ENCODE peak calls at places on chromosomes 5 and 9, in four cellular contexts. One of them, this sample, is unnamed.

GRCh38 chr5:138466900-138467710 is 1.8 kb downstream of the EGR1 start:
- DNase-seq in IMR-90: peak
- DNase-seq in HepG2: no peak
- DNase-seq in GM12878: no peak
- DNase-seq in this sample: peak

GRCh38 chr5:83430130-83431010 is 41.2 kb upstream of the VCAN start:
- DNase-seq in HepG2: peak
- DNase-seq in IMR-90: peak
- DNase-seq in GM12878: peak
- DNase-seq in this sample: peak

GRCh38 chr5:133265720-133266575 is 214.1 kb downstream of the HSPA4 start:
- DNase-seq in IMR-90: no peak
- DNase-seq in HepG2: peak
- DNase-seq in GM12878: no peak
- DNase-seq in this sample: no peak

GRCh38 chr9:21605489-21605931 is 123.4 kb upstream of the IFNE start:
- DNase-seq in GM12878: no peak
- DNase-seq in IMR-90: peak
- DNase-seq in HepG2: no peak
- DNase-seq in this sample: no peak

GRCh38 chr9:136901516-136902258 is 15.4 kb downstream of the TRAF2 start:
- DNase-seq in GM12878: peak
- DNase-seq in IMR-90: peak
- DNase-seq in HepG2: peak
- DNase-seq in this sample: no peak

GRCh38 chr5:103842936-103843335 is 280.3 kb upstream of the NUDT12 start:
- DNase-seq in GM12878: no peak
- DNase-seq in HepG2: no peak
- DNase-seq in IMR-90: no peak
- DNase-seq in this sample: no peak

GRCh38 chr9:76897804-76898525 is 7.9 kb downstream of the PRUNE2 start:
- DNase-seq in HepG2: no peak
- DNase-seq in GM12878: no peak
- DNase-seq in IMR-90: no peak
- DNase-seq in this sample: no peak

GRCh38 chr5:78504726-78505431 is 143.7 kb downstream of the LHFPL2 start:
- DNase-seq in HepG2: no peak
- DNase-seq in GM12878: no peak
- DNase-seq in IMR-90: peak
- DNase-seq in this sample: peak

GRCh38 chr5:58318468-58318867 is 141.4 kb downstream of the PLK2 start:
- DNase-seq in IMR-90: peak
- DNase-seq in HepG2: no peak
- DNase-seq in GM12878: no peak
- DNase-seq in this sample: no peak
- TF ChIP-seq RAD21 in IMR-90: no peak
- TF ChIP-seq RAD21 in HepG2: no peak
- TF ChIP-seq RAD21 in GM12878: no peak
- TF ChIP-seq RAD21 in this sample: no peak

DNA sequence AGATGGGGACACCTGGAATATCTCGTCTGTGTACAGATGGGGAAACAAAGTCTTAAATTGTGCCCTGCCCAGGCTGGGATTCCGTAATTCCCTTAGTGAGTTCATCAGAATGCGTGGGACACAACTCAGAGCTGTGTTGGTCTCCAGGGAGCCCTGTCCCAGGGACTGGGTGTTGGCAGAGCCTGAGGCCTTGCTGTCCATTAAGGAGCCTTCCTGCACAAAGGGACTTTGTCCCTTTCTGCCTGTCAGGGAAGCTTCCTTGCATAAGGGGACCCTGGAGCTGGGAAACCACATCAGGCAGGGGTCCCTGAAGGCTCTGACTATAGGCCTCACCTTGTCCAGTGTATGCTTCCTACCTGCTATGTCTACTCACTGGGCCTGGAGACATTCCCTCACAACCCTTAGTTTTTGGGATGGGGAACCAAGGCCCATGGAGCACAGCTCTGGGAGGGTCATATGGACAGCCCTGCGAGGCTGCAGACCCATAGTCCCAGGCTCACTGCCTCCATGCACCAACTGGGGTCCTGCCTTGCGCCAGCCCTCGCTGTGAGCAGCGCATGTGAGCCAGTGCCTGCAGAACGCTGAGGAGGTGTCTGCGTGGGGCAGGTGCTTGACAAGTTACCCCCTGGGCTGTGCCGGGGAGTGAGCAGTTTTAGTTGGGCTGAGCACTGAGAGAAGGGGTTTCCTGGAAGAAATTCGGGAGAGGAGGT is 1.6 kb downstream of the CARD19 start:
- DNase-seq in HepG2: no peak
- DNase-seq in GM12878: no peak
- DNase-seq in IMR-90: peak
- DNase-seq in this sample: no peak
- TF ChIP-seq MXI1 in HepG2: no peak
- TF ChIP-seq MXI1 in GM12878: no peak
- TF ChIP-seq MXI1 in IMR-90: no peak
- TF ChIP-seq MXI1 in this sample: no peak

DNA sequence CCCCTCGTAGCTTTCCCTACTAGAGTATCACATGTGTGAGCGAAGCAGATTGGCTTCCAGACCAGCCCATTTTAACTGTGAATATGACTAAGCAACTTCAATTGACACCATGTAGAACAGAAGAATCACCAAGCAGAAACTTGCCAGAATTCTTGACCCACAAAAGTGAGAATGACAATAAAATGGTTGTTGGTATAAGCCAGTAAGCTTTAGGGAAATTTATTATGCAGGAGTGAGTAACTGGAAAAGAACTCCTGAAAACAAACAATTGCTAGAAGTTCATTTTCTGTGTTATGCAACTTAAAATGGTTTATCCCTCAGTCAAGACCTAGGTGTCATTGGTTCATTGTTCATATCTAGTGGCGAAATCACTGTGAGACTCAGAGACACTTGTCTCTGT is 303.1 kb downstream of the DMRT2 start:
- DNase-seq in HepG2: no peak
- DNase-seq in IMR-90: no peak
- DNase-seq in GM12878: no peak
- DNase-seq in this sample: no peak
- TF ChIP-seq RAD21 in HepG2: no peak
- TF ChIP-seq RAD21 in IMR-90: no peak
- TF ChIP-seq RAD21 in GM12878: no peak
- TF ChIP-seq RAD21 in this sample: no peak

GRCh38 chr5:134784241-134784920 is 25.8 kb downstream of the DDX46 start:
- DNase-seq in IMR-90: peak
- DNase-seq in GM12878: no peak
- DNase-seq in HepG2: no peak
- DNase-seq in this sample: no peak
- TF ChIP-seq MXI1 in IMR-90: no peak
- TF ChIP-seq MXI1 in GM12878: no peak
- TF ChIP-seq MXI1 in HepG2: no peak
- TF ChIP-seq MXI1 in this sample: no peak

DNA sequence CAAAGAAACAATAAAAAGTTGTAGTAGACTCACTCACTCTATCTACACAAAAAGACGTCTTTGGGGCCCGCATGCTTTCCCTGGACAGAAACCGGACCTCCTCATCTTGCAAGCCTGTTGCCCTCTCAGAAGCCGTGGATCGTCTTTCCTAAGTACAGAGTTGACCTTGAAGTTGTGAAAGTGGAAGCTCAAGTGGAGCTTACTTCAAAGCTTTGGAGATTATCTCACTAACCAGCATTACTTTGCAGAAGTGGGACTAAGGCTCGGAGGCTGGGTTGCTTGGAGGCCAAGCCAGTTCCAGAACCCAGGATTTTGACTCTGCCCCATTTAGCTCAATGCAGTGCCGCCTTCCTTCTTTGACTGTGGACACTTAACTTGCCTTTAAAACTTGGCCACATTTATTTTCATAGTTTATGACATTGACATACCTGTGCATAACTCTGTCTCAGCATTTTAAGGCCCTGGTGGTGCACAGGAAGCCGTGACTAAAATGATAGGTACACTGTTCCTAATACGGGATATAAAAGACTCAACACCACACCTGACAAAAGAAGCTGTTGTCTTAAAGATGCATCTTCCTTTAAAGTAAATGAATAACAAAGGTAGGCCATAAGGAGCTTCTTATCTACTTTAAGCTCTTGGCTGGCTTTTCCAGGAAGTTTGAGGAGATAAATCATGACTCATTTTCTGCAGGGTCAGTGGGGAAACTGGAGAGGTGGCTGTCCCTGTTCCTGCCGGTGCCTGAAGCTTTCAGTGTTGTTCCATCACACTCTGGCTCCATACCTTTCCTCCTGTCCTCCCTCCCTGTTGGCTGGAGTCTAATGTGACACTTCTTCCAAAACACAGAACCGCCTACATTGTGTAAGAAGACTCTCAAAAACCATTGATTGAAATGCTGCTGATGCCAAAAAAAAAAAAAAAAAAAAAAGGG is 10.7 kb downstream of the SLC25A25 start:
- DNase-seq in IMR-90: peak
- DNase-seq in HepG2: no peak
- DNase-seq in GM12878: no peak
- DNase-seq in this sample: no peak
- TF ChIP-seq RAD21 in IMR-90: no peak
- TF ChIP-seq RAD21 in HepG2: no peak
- TF ChIP-seq RAD21 in GM12878: no peak
- TF ChIP-seq RAD21 in this sample: no peak

GRCh38 chr9:18208166-18209059 is 265.5 kb upstream of the ADAMTSL1 start:
- DNase-seq in HepG2: peak
- DNase-seq in GM12878: no peak
- DNase-seq in IMR-90: peak
- DNase-seq in this sample: peak
- TF ChIP-seq MXI1 in HepG2: no peak
- TF ChIP-seq MXI1 in GM12878: no peak
- TF ChIP-seq MXI1 in IMR-90: no peak
- TF ChIP-seq MXI1 in this sample: no peak

GRCh38 chr5:51345106-51345505 is 38.1 kb upstream of the ISL1 start:
- DNase-seq in HepG2: no peak
- DNase-seq in IMR-90: no peak
- DNase-seq in GM12878: no peak
- DNase-seq in this sample: no peak
- TF ChIP-seq RAD21 in HepG2: no peak
- TF ChIP-seq RAD21 in IMR-90: no peak
- TF ChIP-seq RAD21 in GM12878: no peak
- TF ChIP-seq RAD21 in this sample: no peak

GRCh38 chr5:54753034-54753433 is 232.4 kb downstream of the ESM1 start:
- DNase-seq in HepG2: no peak
- DNase-seq in IMR-90: peak
- DNase-seq in GM12878: peak
- DNase-seq in this sample: no peak
- TF ChIP-seq MXI1 in HepG2: no peak
- TF ChIP-seq MXI1 in IMR-90: no peak
- TF ChIP-seq MXI1 in GM12878: no peak
- TF ChIP-seq MXI1 in this sample: no peak